ENCODE peak calls at places on chromosome 19, in ten cellular contexts. E is Caco-2, V is pancreas, W is AG04450, M is psoas muscle, G is HCT116, N is astrocyte of the spinal cord, K is lower leg skin, F is fibroblast of pulmonary artery, L is GM06990. Y is an unnamed sample.

GRCh38 chr19:50823389-50824042 is at the start of gene KLK1:
- DNase-seq in N (no peak), L (no peak), E (no peak), G (no peak), V (peak), W (no peak), M (no peak), K (peak), F (no peak), Y (no peak)

GRCh38 chr19:49847731-49848696 is 2.9 kb upstream of the PTOV1 start:
- DNase-seq in F (peak), L (no peak), E (no peak), K (no peak), G (peak), W (peak), V (no peak), M (no peak), N (peak), Y (peak)

GRCh38 chr19:33110201-33110910 is 21.6 kb upstream of the WDR88 start:
- DNase-seq in L (no peak), G (no peak), V (no peak), E (no peak), K (no peak), F (peak), N (peak), W (peak), M (no peak), Y (no peak)

GRCh38 chr19:46783670-46784069 is 4.7 kb downstream of the SLC1A5 start:
- DNase-seq in G (no peak), M (no peak), E (no peak), N (no peak), K (no peak), W (no peak), L (no peak), V (no peak), F (no peak), Y (no peak)

GRCh38 chr19:18991468-18991867 is 41.8 kb downstream of the SUGP2 start:
- DNase-seq in N (no peak), G (no peak), K (no peak), M (no peak), F (no peak), V (no peak), W (no peak), L (no peak), E (no peak), Y (no peak)

GRCh38 chr19:17909017-17909732 is 23.6 kb upstream of the CCDC124 start:
- DNase-seq in N (peak), G (no peak), E (no peak), V (peak), F (no peak), W (no peak), K (no peak), M (no peak), L (no peak), Y (no peak)

GRCh38 chr19:41926028-41926860 is 2.0 kb downstream of the ERFL start:
- DNase-seq in W (no peak), E (no peak), G (no peak), K (no peak), M (no peak), N (no peak), V (no peak), L (no peak), F (no peak), Y (no peak)

GRCh38 chr19:5128251-5128931 is 159.5 kb downstream of the KDM4B start:
- DNase-seq in K (no peak), G (no peak), V (peak), E (no peak), M (peak), N (peak), F (peak), L (no peak), W (peak), Y (no peak)

GRCh38 chr19:4537953-4538600 is 1.8 kb downstream of the LRG1 start:
- DNase-seq in V (no peak), L (no peak), K (no peak), G (no peak), F (no peak), W (no peak), N (no peak), E (no peak), M (peak), Y (no peak)

GRCh38 chr19:18543814-18544475 is 572 bp upstream of the FKBP8 start:
- DNase-seq in N (peak), F (peak), K (peak), E (peak), G (peak), M (no peak), W (no peak), L (peak), V (no peak), Y (no peak)

GRCh38 chr19:50478901-50479715 is 2.5 kb upstream of the GARIN5A start:
- DNase-seq in N (peak), W (no peak), E (peak), G (no peak), F (peak), M (peak), V (peak), L (no peak), K (no peak), Y (no peak)

GRCh38 chr19:2546128-2547032 is 70.5 kb downstream of the GADD45B start:
- DNase-seq in E (peak), L (peak), G (no peak), F (no peak), M (peak), W (no peak), V (peak), K (peak), N (peak), Y (no peak)

GRCh38 chr19:8655340-8655709 is 24.9 kb downstream of the NFILZ start:
- DNase-seq in F (no peak), E (no peak), G (no peak), K (no peak), N (no peak), M (peak), W (no peak), V (no peak), L (peak), Y (no peak)

GRCh38 chr19:19594371-19594770 is 24.1 kb downstream of the PBX4 start:
- DNase-seq in W (no peak), L (no peak), E (no peak), N (no peak), V (no peak), K (no peak), G (no peak), M (no peak), F (no peak), Y (no peak)

GRCh38 chr19:4676955-4677731 is 7.0 kb upstream of the MYDGF start:
- DNase-seq in K (no peak), G (peak), N (peak), W (no peak), L (no peak), F (peak), M (peak), E (peak), V (no peak), Y (peak)

GRCh38 chr19:29793116-29793727 is 18.6 kb upstream of the CCNE1 start:
- DNase-seq in K (no peak), F (no peak), V (no peak), L (no peak), M (peak), E (no peak), W (no peak), N (no peak), G (no peak), Y (no peak)

GRCh38 chr19:58406818-58407657 is 1.4 kb upstream of the ZNF584 start:
- DNase-seq in M (no peak), V (no peak), L (no peak), N (no peak), W (no peak), K (no peak), E (peak), F (no peak), G (no peak), Y (no peak)

GRCh38 chr19:34675250-34675649 is 1.7 kb downstream of the SCGB2B2 start:
- DNase-seq in G (no peak), E (no peak), M (no peak), V (no peak), N (no peak), F (no peak), K (no peak), L (no peak), W (no peak), Y (no peak)

GRCh38 chr19:43618921-43619261 is 538 bp downstream of the ZNF428 start:
- DNase-seq in N (no peak), W (no peak), V (no peak), E (no peak), G (no peak), M (no peak), L (no peak), F (peak), K (no peak), Y (no peak)

GRCh38 chr19:35063940-35064818 is 22.7 kb downstream of the HPN start:
- DNase-seq in G (no peak), V (no peak), N (peak), E (no peak), F (peak), M (no peak), W (no peak), L (no peak), K (no peak), Y (peak)

GRCh38 chr19:54094601-54095000 is 6.0 kb downstream of the OSCAR start:
- DNase-seq in F (no peak), G (no peak), W (no peak), L (no peak), M (no peak), N (no peak), E (no peak), V (no peak), K (no peak), Y (no peak)

GRCh38 chr19:18436651-18437478 is 1.1 kb downstream of the ISYNA1 start:
- DNase-seq in N (peak), E (peak), K (peak), F (peak), M (peak), G (no peak), W (no peak), L (peak), V (no peak), Y (peak)

DNA sequence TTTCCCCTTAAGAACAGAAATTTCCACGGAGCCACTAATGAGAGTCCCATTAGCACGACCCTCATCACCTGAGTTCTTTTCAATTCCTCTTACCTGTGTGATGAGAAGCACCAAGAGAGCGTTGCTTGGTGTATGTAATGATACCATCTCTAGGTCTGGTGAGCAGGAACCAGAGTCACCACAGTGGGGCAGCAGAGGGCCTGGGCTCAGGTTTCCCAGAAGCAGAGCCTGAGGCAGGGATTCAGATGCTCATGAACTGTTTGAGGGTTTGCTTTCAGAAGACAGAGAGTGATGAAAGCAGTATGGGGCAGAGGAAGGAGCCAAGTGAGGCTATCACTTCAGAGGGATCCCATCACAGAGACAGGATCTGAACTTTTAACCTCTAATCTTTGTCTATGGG is 3.1 kb upstream of the PTPRH start:
- DNase-seq in G (peak), W (no peak), F (no peak), N (no peak), E (peak), K (no peak), M (no peak), L (no peak), V (no peak), Y (no peak)
- TF ChIP-seq CTCF in G (peak), W (no peak), F (peak), N (peak), E (peak), K (no peak), M (no peak), L (peak), V (no peak), Y (peak)

DNA sequence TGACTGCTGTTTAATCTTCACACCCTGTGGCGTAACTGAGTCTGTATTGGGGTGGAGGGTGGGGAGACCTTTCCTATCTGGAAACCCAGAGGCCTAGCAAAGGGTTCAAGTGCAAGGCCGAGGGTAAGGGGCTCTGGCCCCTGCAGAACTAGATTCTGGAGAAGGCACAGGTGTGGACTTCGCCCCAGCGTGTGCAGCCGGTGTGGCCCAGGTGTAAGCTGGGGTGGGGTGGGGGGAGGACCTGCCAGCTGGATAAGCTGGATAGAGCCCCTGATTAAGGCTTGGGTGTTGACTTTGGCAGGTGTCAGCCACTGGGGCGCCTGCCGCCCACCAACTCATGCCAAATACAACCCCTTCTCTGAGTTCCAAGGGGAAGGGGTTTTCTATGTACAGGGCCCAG is 1.3 kb downstream of the RAB3D start:
- DNase-seq in M (no peak), K (no peak), E (no peak), L (no peak), V (no peak), W (no peak), G (no peak), N (no peak), F (no peak), Y (no peak)
- H3K4me3 ChIP-seq in M (peak), K (no peak), E (peak), L (no peak), V (peak), W (no peak), G (no peak), N (no peak), F (peak), Y (no peak)

GRCh38 chr19:24033308-24033961 is 53.6 kb upstream of the ZNF254 start:
- DNase-seq in V (peak), E (peak), M (peak), G (peak), N (peak), L (peak), W (peak), F (peak), K (peak), Y (peak)
- TF ChIP-seq CTCF in V (no peak), E (peak), M (no peak), G (no peak), N (no peak), L (peak), W (peak), F (no peak), K (no peak), Y (no peak)

GRCh38 chr19:6374179-6374709 is 1.5 kb downstream of the PSPN start:
- DNase-seq in M (no peak), F (no peak), V (peak), K (peak), L (no peak), E (no peak), N (no peak), G (no peak), W (no peak), Y (no peak)
- H3K4me3 ChIP-seq in M (peak), F (no peak), V (no peak), K (no peak), L (peak), E (peak), N (peak), G (peak), W (peak), Y (peak)

GRCh38 chr19:1468274-1469199 is 10.5 kb downstream of the C19orf25 start:
- DNase-seq in G (no peak), L (peak), F (peak), W (no peak), V (peak), K (no peak), M (peak), E (peak), N (no peak), Y (no peak)
- TF ChIP-seq CTCF in G (peak), L (no peak), F (no peak), W (no peak), V (no peak), K (no peak), M (no peak), E (peak), N (no peak), Y (no peak)